ENCODE peak calls at places on chromosomes 4 and X, in four cellular contexts. S, M, A and D are unnamed samples.

GRCh38 chr4:150219841-150220240 is 141.6 kb downstream of the DCLK2 start:
- DNase-seq in S (no peak), M (no peak), A (peak; percentile 26), D (no peak)

GRCh38 chrX:87525771-87526229 is 8.2 kb downstream of the KLHL4 start:
- DNase-seq in S (no peak), M (no peak), A (peak; percentile 80), D (no peak)

GRCh38 chr4:113248320-113248719 is 198.9 kb downstream of the ANK2 start:
- DNase-seq in S (peak; percentile 53), M (no peak), A (no peak), D (no peak)

GRCh38 chr4:37891221-37892159 is 606 bp downstream of the TBC1D1 start:
- DNase-seq in S (no peak), M (no peak), A (no peak), D (peak; percentile 58)

GRCh38 chrX:50638123-50638522 is 167.5 kb upstream of the DGKK start:
- DNase-seq in S (no peak), M (no peak), A (peak; percentile 49), D (no peak)

GRCh38 chrX:133670394-133670793 is 255.1 kb upstream of the GPC4 start:
- DNase-seq in S (no peak), M (no peak), A (peak; percentile 64), D (peak; percentile 71)

GRCh38 chrX:9163153-9163790 is 129.3 kb upstream of the FAM9B start:
- DNase-seq in S (no peak), M (no peak), A (peak; percentile 18), D (no peak)

GRCh38 chrX:106481341-106481740 is 130.4 kb upstream of the RADX start:
- DNase-seq in S (peak; percentile 49), M (no peak), A (peak; percentile 61), D (peak; percentile 80)

GRCh38 chrX:4322916-4323315 is 609.5 kb upstream of the PRKX start:
- DNase-seq in S (no peak), M (no peak), A (no peak), D (no peak)

GRCh38 chr4:79927931-79928330 is 145.1 kb downstream of the ANTXR2 start:
- DNase-seq in S (no peak), M (no peak), A (no peak), D (no peak)

GRCh38 chr4:183165371-183165770 is 66.3 kb downstream of the WWC2 start:
- DNase-seq in S (no peak), M (no peak), A (peak; percentile 48), D (peak; percentile 62)

GRCh38 chr4:3261411-3262207 is 12.7 kb downstream of the MSANTD1 start:
- DNase-seq in S (no peak), M (no peak), A (no peak), D (no peak)

GRCh38 chr4:99471896-99472295 is 36.8 kb upstream of the ADH7 start:
- DNase-seq in S (no peak), M (no peak), A (no peak), D (no peak)

GRCh38 chr4:155548173-155548572 is 118.5 kb upstream of the GUCY1A1 start:
- DNase-seq in S (no peak), M (no peak), A (no peak), D (peak; percentile 71)

GRCh38 chr4:72817012-72817411 is 248.0 kb upstream of the ADAMTS3 start:
- DNase-seq in S (no peak), M (peak; percentile 1), A (peak; percentile 21), D (peak; percentile 44)

GRCh38 chrX:100944601-100945000 is 15.9 kb upstream of the XKRX start:
- DNase-seq in S (no peak), M (no peak), A (no peak), D (no peak)

GRCh38 chr4:7306021-7306420 is 113.7 kb downstream of the SORCS2 start:
- DNase-seq in S (no peak), M (no peak), A (no peak), D (no peak)